ENCODE peak calls at places on chromosomes 4 and X, in ten cellular contexts. B, A, V, Y, M, P, E, F, U and X are unnamed samples.
A peak's percentile ranks its signal among the peaks of the same experiment; 100 is the strongest.

GRCh38 chr4:167232805-167233522 is 1.3 kb downstream of the SPOCK3 start:
- DNase-seq in F (no peak), U (no peak), V (no peak), E (no peak), P (no peak), B (no peak), M (no peak), Y (peak; percentile 6), A (no peak), X (peak; percentile 46)

GRCh38 chr4:723706-724105 is 18.1 kb downstream of the PCGF3 start:
- DNase-seq in V (no peak), B (no peak), U (peak; percentile 67), E (no peak), M (no peak), A (peak; percentile 71), F (no peak), Y (no peak), P (no peak), X (no peak)

GRCh38 chrX:8868906-8869305 is 67.7 kb upstream of the FAM9A start:
- DNase-seq in M (no peak), Y (no peak), U (no peak), E (no peak), P (no peak), B (no peak), F (no peak), V (no peak), A (no peak), X (no peak)

GRCh38 chrX:9471571-9471985 is 6.7 kb downstream of the TBL1X start:
- DNase-seq in A (no peak), E (no peak), F (no peak), V (no peak), P (no peak), U (no peak), M (no peak), Y (no peak), B (no peak), X (no peak)

GRCh38 chr4:98694076-98694475 is 35.7 kb upstream of the TSPAN5 start:
- DNase-seq in A (no peak), Y (no peak), M (no peak), F (no peak), B (no peak), P (no peak), E (no peak), U (no peak), V (no peak), X (no peak)

GRCh38 chr4:3308691-3309090 is 15.9 kb downstream of the RGS12 start:
- DNase-seq in P (peak; percentile 30), V (no peak), F (no peak), B (no peak), M (no peak), A (no peak), U (no peak), Y (no peak), E (no peak), X (no peak)

GRCh38 chrX:116272881-116273280 is 102.3 kb downstream of the AGTR2 start:
- DNase-seq in M (no peak), V (no peak), Y (no peak), P (no peak), B (no peak), F (no peak), U (no peak), E (peak; percentile 20), A (no peak), X (no peak)

GRCh38 chr4:48439988-48440387 is 43.2 kb upstream of the SLC10A4 start:
- DNase-seq in A (no peak), Y (peak; percentile 0), B (no peak), E (no peak), V (no peak), M (no peak), P (no peak), U (no peak), F (no peak), X (no peak)

GRCh38 chr4:17546222-17546621 is 30.8 kb upstream of the LAP3 start:
- DNase-seq in V (no peak), A (no peak), M (no peak), U (no peak), E (no peak), Y (no peak), B (no peak), P (no peak), F (no peak), X (no peak)

GRCh38 chrX:18146954-18147353 is 73.7 kb downstream of the BEND2 start:
- DNase-seq in B (no peak), E (no peak), V (no peak), P (no peak), M (no peak), Y (no peak), U (no peak), F (no peak), A (peak; percentile 10), X (no peak)

GRCh38 chr4:46844325-46844917 is 64.6 kb downstream of the COX7B2 start:
- DNase-seq in E (peak; percentile 50), U (no peak), F (no peak), P (no peak), B (no peak), A (peak; percentile 19), Y (no peak), M (no peak), V (no peak), X (no peak)

GRCh38 chrX:12021708-12022107 is 116.6 kb upstream of the FRMPD4 start:
- DNase-seq in V (no peak), M (no peak), P (no peak), F (no peak), E (no peak), U (no peak), B (no peak), A (no peak), Y (no peak), X (no peak)

GRCh38 chr4:100290585-100290984 is 100.3 kb upstream of the DDIT4L start:
- DNase-seq in A (no peak), M (no peak), B (no peak), U (no peak), E (no peak), Y (no peak), P (no peak), V (no peak), F (no peak), X (no peak)

GRCh38 chr4:165634766-165635165 is 238.3 kb upstream of the TLL1 start:
- DNase-seq in P (no peak), U (no peak), Y (no peak), F (no peak), A (no peak), M (no peak), E (no peak), B (no peak), V (no peak), X (no peak)

GRCh38 chr4:147285751-147286150 is 195.1 kb upstream of the EDNRA start:
- DNase-seq in U (no peak), E (no peak), F (no peak), M (no peak), A (no peak), P (no peak), Y (peak; percentile 5), B (no peak), V (no peak), X (peak; percentile 3)

GRCh38 chr4:43763029-43763610 is 685.5 kb downstream of the KCTD8 start:
- DNase-seq in Y (no peak), A (peak; percentile 8), E (no peak), P (no peak), V (no peak), M (no peak), U (no peak), B (no peak), F (no peak), X (peak; percentile 4)

GRCh38 chr4:74501579-74501978 is 56.6 kb downstream of the AREG start:
- DNase-seq in B (no peak), A (no peak), U (no peak), P (no peak), M (no peak), V (no peak), Y (no peak), E (no peak), F (no peak), X (no peak)

GRCh38 chr4:2261110-2261852 is 628 bp downstream of the MXD4 start:
- DNase-seq in V (peak; percentile 67), A (peak; percentile 49), F (peak; percentile 62), E (peak; percentile 62), B (peak; percentile 58), P (peak; percentile 58), U (peak; percentile 33), M (peak; percentile 73), Y (peak; percentile 27), X (no peak)

GRCh38 chr4:39542633-39543393 is 15.6 kb upstream of the UGDH start:
- DNase-seq in V (no peak), A (no peak), F (no peak), E (no peak), P (no peak), U (no peak), M (no peak), Y (no peak), B (no peak), X (no peak)
- H3K27ac ChIP-seq in V (no peak overlapping the region), A (no peak overlapping the region), F (no peak overlapping the region), E (no peak overlapping the region), P (no peak overlapping the region), U (no peak overlapping the region), M (no peak overlapping the region), Y (peak overlapping the region; percentile 64), B (no peak overlapping the region), X (no peak overlapping the region)

DNA sequence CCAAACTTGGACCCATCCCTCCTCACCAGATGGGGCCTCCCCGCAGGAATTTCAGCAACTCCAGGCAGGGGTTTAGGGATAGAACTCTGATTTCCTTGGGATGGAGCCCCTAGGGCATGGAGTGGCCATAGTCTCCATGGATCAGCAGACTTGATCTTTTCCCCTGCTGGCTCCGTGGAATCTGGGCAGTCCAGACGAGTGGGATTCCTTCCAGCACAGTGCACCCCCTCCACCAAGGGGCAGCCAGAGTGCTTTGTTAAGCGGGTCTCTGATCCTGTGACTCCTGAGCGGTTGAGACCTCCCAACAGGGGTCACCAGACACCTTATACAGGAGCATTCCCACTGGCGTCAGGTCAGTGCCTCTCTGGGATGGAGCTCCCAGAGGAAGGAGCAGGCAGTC is 40.4 kb downstream of the ENPP6 start:
- DNase-seq in V (no peak), Y (no peak), A (no peak), P (no peak), B (no peak), F (no peak), E (no peak), U (no peak), M (no peak), X (no peak)
- H3K27ac ChIP-seq in V (no peak overlapping the region), Y (no peak overlapping the region), A (no peak overlapping the region), P (no peak overlapping the region), B (no peak overlapping the region), F (no peak overlapping the region), E (no peak overlapping the region), U (no peak overlapping the region), M (no peak overlapping the region), X (no peak overlapping the region)

DNA sequence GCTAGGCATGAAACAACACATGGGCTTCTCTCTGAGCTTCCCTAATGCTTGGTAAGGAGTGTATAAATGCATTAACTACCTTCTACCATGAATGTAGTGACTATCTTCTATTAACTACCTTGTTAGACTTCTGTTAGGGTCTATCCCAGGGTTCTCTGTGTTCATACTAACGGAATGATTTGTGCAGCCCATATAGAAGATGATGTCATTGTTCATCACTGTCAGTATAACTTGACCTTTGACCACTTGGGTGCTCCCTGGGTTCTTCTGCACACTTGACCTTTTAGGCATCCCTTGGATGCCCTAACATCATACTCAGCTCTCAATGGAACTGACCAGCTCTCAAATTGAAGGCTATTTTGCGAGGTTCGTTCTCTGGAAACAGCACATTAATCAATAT is 30.8 kb upstream of the CT47C1 start:
- DNase-seq in U (no peak), E (no peak), F (no peak), B (no peak), Y (no peak), V (no peak), P (no peak), M (no peak), A (no peak), X (no peak)
- H3K27ac ChIP-seq in U (no peak overlapping the region), E (peak overlapping the region; percentile 27), F (no peak overlapping the region), B (peak overlapping the region; percentile 71), Y (no peak overlapping the region), V (peak overlapping the region; percentile 75), P (peak overlapping the region; percentile 69), M (no peak overlapping the region), A (no peak overlapping the region), X (no peak overlapping the region)

GRCh38 chr4:145887241-145887964 is 51.2 kb downstream of the ZNF827 start:
- DNase-seq in A (peak; percentile 34), B (no peak), V (no peak), M (no peak), Y (no peak), E (no peak), U (peak; percentile 49), F (peak; percentile 33), P (no peak), X (no peak)
- H3K27ac ChIP-seq in A (no peak overlapping the region), B (peak overlapping the region; percentile 68), V (peak overlapping the region; percentile 76), M (peak overlapping the region; percentile 81), Y (peak overlapping the region; percentile 19), E (no peak overlapping the region), U (no peak overlapping the region), F (peak overlapping the region; percentile 57), P (peak overlapping the region; percentile 42), X (no peak overlapping the region)